ENCODE peak calls at places on chromosomes 3 and 15, in six cellular contexts. N, S, L, A, K and E are unnamed samples.

GRCh38 chr15:65198571-65198970 is 12.7 kb downstream of the CILP start:
- DNase-seq in N (no peak), K (no peak), L (no peak), S (no peak), A (no peak), E (no peak)

GRCh38 chr15:78637776-78638435 is 3.1 kb downstream of the CHRNB4 start:
- DNase-seq in S (no peak), N (no peak), A (no peak), L (no peak), K (no peak), E (no peak)

GRCh38 chr3:32045091-32045964 is 61.1 kb upstream of the GPD1L start:
- DNase-seq in K (peak), L (no peak), S (no peak), N (peak), A (no peak), E (peak)

GRCh38 chr3:169861871-169862270 is 7.9 kb downstream of the LRRC31 start:
- DNase-seq in L (no peak), N (peak), A (peak), S (no peak), K (no peak), E (no peak)

GRCh38 chr15:29822685-29823459 is 604 bp upstream of the TJP1 start:
- DNase-seq in A (peak), N (no peak), L (no peak), K (peak), S (no peak), E (peak)

GRCh38 chr3:43024183-43024865 is 45.2 kb downstream of the GASK1A start:
- DNase-seq in K (no peak), S (no peak), A (no peak), L (no peak), N (no peak), E (no peak)

GRCh38 chr3:122103821-122104514 is 48.8 kb downstream of the CD86 start:
- DNase-seq in L (no peak), S (no peak), N (no peak), A (no peak), K (no peak), E (no peak)

GRCh38 chr3:195247086-195247862 is 23.7 kb downstream of the XXYLT1 start:
- DNase-seq in N (no peak), S (no peak), A (no peak), L (no peak), K (no peak), E (no peak)

GRCh38 chr3:28718074-28718849 is 369.6 kb upstream of the AZI2 start:
- DNase-seq in L (no peak), K (no peak), S (no peak), N (no peak), A (no peak), E (no peak)

GRCh38 chr3:188889070-188889491 is 282.7 kb upstream of the TPRG1 start:
- DNase-seq in A (no peak), K (no peak), N (no peak), L (no peak), S (no peak), E (no peak)

GRCh38 chr3:105700575-105700974 is 168.2 kb downstream of the CBLB start:
- DNase-seq in S (no peak), A (no peak), L (no peak), K (no peak), N (no peak), E (no peak)

GRCh38 chr15:66845266-66845785 is 143.3 kb downstream of the SMAD6 start:
- DNase-seq in S (no peak), A (no peak), N (peak), L (no peak), K (no peak), E (no peak)

GRCh38 chr3:197503652-197504051 is 52.1 kb downstream of the BDH1 start:
- DNase-seq in S (no peak), K (no peak), N (no peak), L (no peak), A (no peak), E (no peak)

GRCh38 chr3:124615896-124616543 is 114.2 kb upstream of the UMPS start:
- DNase-seq in N (no peak), S (no peak), A (no peak), K (no peak), L (no peak), E (no peak)

GRCh38 chr3:111325160-111325707 is 216.8 kb upstream of the CD96 start:
- DNase-seq in L (no peak), S (no peak), K (no peak), A (no peak), N (no peak), E (peak)

GRCh38 chr3:37243811-37244748 is 69.7 kb upstream of the LRRFIP2 start:
- DNase-seq in A (peak), K (peak), L (peak), N (peak), S (no peak), E (peak)

GRCh38 chr15:80480909-80481308 is 76.7 kb downstream of the ARNT2 start:
- DNase-seq in N (peak), S (no peak), K (peak), L (no peak), A (peak), E (peak)

GRCh38 chr15:87816811-87817210 is 439.7 kb downstream of the NTRK3 start:
- DNase-seq in A (peak), S (no peak), N (no peak), K (peak), L (no peak), E (peak)

GRCh38 chr3:63565220-63565619 is 87.3 kb upstream of the SNTN start:
- DNase-seq in L (no peak), A (no peak), S (no peak), N (no peak), K (no peak), E (no peak)

GRCh38 chr15:72604794-72605193 is 49.7 kb upstream of the GOLGA6B start:
- DNase-seq in L (peak), K (peak), S (no peak), N (peak), A (peak), E (no peak)

GRCh38 chr3:150242220-150242938 is 165.7 kb upstream of the TSC22D2 start:
- DNase-seq in K (peak), L (no peak), S (no peak), N (no peak), A (no peak), E (peak)

GRCh38 chr3:171829841-171830559 is 13.1 kb upstream of the TMEM212 start:
- DNase-seq in S (no peak), L (no peak), K (peak), N (peak), A (peak), E (peak)

GRCh38 chr3:171986208-171986607 is 53.2 kb upstream of the FNDC3B start:
- DNase-seq in S (no peak), K (no peak), L (no peak), N (no peak), A (no peak), E (no peak)

GRCh38 chr15:100879461-100880138 is at the start of gene ALDH1A3:
- DNase-seq in L (no peak), K (peak), N (peak), A (peak), S (no peak), E (peak)

GRCh38 chr15:68623301-68623892 is 44.6 kb downstream of the CORO2B start:
- DNase-seq in L (no peak), A (no peak), S (no peak), K (peak), N (no peak), E (peak)

GRCh38 chr15:59649603-59650002 is 7.7 kb downstream of the GTF2A2 start:
- DNase-seq in L (no peak), S (no peak), N (no peak), K (no peak), A (peak), E (peak)

GRCh38 chr15:100201376-100202280 is 140.1 kb downstream of the ADAMTS17 start:
- DNase-seq in N (no peak), L (no peak), K (peak), A (no peak), S (no peak), E (no peak)

GRCh38 chr3:71010731-71011455 is 572.6 kb downstream of the FOXP1 start:
- DNase-seq in N (no peak), K (no peak), L (no peak), A (no peak), S (no peak), E (peak)

GRCh38 chr15:69699096-69699495 is 246.5 kb downstream of the RPLP1 start:
- DNase-seq in N (no peak), A (peak), S (no peak), L (no peak), K (no peak), E (no peak)
- H4K91ac ChIP-seq in N (no peak), A (no peak), S (no peak), L (no peak), K (no peak), E (no peak)

GRCh38 chr3:69607466-69608035 is 131.7 kb upstream of the MITF start:
- DNase-seq in A (no peak), K (no peak), N (no peak), L (no peak), S (no peak), E (no peak)
- H4K91ac ChIP-seq in A (no peak), K (no peak), N (no peak), L (no peak), S (no peak), E (no peak)

GRCh38 chr15:74263473-74263872 is 27.3 kb downstream of the CCDC33 start:
- DNase-seq in N (no peak), A (no peak), S (no peak), K (no peak), L (no peak), E (no peak)
- H4K91ac ChIP-seq in N (no peak), A (no peak), S (peak), K (no peak), L (no peak), E (no peak)

GRCh38 chr15:94667109-94667508 is 435.7 kb downstream of the MCTP2 start:
- DNase-seq in K (no peak), L (no peak), N (no peak), A (no peak), S (no peak), E (no peak)
- H4K91ac ChIP-seq in K (peak), L (no peak), N (no peak), A (no peak), S (no peak), E (no peak)